ENCODE peak calls at places on chromosome 7, in ten cellular contexts. L, P, Z, S, F, T, Q, M, A and N are unnamed samples.
A peak's percentile ranks its signal among the peaks of the same experiment; 100 is the strongest.

GRCh38 chr7:42189535-42189934 is 47.5 kb downstream of the GLI3 start:
- DNase-seq in P (no peak), Q (no peak), Z (no peak), L (peak; percentile 44), M (no peak), A (no peak), F (no peak), T (no peak), S (no peak), N (no peak)

GRCh38 chr7:118777308-118777707 is 552.8 kb downstream of the ANKRD7 start:
- DNase-seq in Q (no peak), L (no peak), S (no peak), Z (no peak), P (no peak), T (no peak), F (no peak), M (no peak), A (no peak), N (no peak)

GRCh38 chr7:79398145-79398749 is 55.2 kb downstream of the MAGI2 start:
- DNase-seq in T (no peak), L (no peak), F (no peak), Z (no peak), Q (no peak), A (no peak), S (no peak), M (no peak), P (no peak), N (no peak)

GRCh38 chr7:45576249-45576929 is 2.2 kb downstream of the ADCY1 start:
- DNase-seq in M (no peak), T (no peak), P (no peak), A (no peak), F (no peak), S (no peak), L (peak; percentile 37), Q (no peak), Z (no peak), N (no peak)

GRCh38 chr7:83546586-83546985 is 102.4 kb downstream of the SEMA3E start:
- DNase-seq in Z (no peak), F (no peak), P (no peak), M (no peak), L (peak; percentile 4), A (no peak), S (no peak), Q (no peak), T (no peak), N (no peak)

GRCh38 chr7:114889646-114890285 is 32.1 kb upstream of the MDFIC start:
- DNase-seq in Z (no peak), P (peak; percentile 89), Q (peak; percentile 95), T (no peak), M (no peak), L (peak; percentile 94), S (no peak), A (no peak), F (no peak), N (no peak)

GRCh38 chr7:24786941-24787340 is 29.7 kb upstream of the GSDME start:
- DNase-seq in Q (peak; percentile 62), Z (no peak), A (peak; percentile 43), F (no peak), S (no peak), P (peak; percentile 81), T (peak; percentile 97), L (peak; percentile 77), M (no peak), N (no peak)

GRCh38 chr7:17772581-17773288 is 167.6 kb downstream of the SNX13 start:
- DNase-seq in P (no peak), Z (no peak), F (no peak), S (no peak), M (peak; percentile 6), T (no peak), Q (no peak), L (peak; percentile 11), A (no peak), N (no peak)

GRCh38 chr7:142854505-142855400 is at the start of gene EPHB6:
- DNase-seq in Z (peak; percentile 79), M (peak; percentile 43), S (peak; percentile 88), L (peak; percentile 75), F (peak; percentile 26), Q (no peak), T (no peak), P (no peak), A (peak; percentile 79), N (peak; percentile 86)

GRCh38 chr7:132161231-132161915 is 414.9 kb downstream of the PLXNA4 start:
- DNase-seq in Q (no peak), A (peak; percentile 4), S (peak; percentile 64), M (no peak), P (no peak), L (peak; percentile 44), Z (no peak), F (no peak), T (no peak), N (no peak)

GRCh38 chr7:142833174-142834027 is 21.5 kb upstream of the EPHB6 start:
- DNase-seq in F (no peak), T (no peak), Z (no peak), S (no peak), A (no peak), L (no peak), Q (no peak), M (no peak), P (no peak), N (no peak)

DNA sequence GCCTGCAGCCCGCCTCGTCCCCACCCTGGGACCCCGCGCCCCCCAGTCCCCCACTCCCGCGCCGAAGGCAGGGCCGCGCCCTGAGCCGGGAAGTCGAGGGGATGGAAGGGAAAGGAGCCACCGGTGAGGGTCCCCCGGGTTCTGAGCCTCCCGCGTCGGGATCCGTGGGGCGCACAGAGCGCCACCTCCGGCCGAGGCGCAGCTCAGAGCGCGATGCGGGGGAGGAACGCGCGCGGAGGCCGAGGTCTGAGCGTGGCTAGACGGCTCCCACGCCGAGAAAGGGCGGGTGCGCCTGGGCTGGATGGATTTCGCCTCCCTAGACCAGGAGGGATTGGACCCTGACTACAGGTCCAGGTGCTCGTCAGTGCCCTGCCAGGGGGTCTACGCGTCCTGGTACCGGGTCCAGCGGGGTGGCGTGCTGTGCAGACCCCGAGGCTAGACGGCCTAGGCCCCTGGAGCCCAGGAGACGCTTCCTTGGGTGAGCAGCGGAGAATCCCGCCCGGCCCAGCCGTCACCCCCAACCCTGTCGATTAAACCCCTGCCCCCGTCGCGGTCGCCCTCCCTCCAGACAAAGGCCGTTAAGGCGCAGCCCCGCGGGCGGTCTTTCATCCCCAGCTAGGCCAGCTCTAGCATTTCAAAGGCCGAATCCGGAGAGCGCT is 986 bp upstream of the PDGFA start:
- DNase-seq in Q (no peak), Z (no peak), L (peak; percentile 34), T (no peak), A (no peak), S (no peak), M (no peak), P (no peak), F (no peak), N (no peak)
- TF ChIP-seq CTCF in Q (no peak), Z (no peak), L (no peak), T (no peak), A (no peak), S (no peak), M (peak; percentile 24), P (no peak), F (no peak), N (no peak)

GRCh38 chr7:128032605-128033235 is 1.5 kb upstream of the LRRC4 start:
- DNase-seq in P (no peak), T (no peak), A (no peak), S (no peak), M (no peak), Z (no peak), F (no peak), L (no peak), Q (no peak), N (no peak)

GRCh38 chr7:128029405-128029995 is 1.7 kb downstream of the LRRC4 start:
- DNase-seq in P (no peak), Q (no peak), Z (no peak), A (no peak), L (no peak), F (no peak), T (no peak), S (no peak), M (no peak), N (no peak)

GRCh38 chr7:128030263-128030998 is 806 bp downstream of the LRRC4 start:
- DNase-seq in F (no peak), T (no peak), Q (no peak), Z (no peak), A (no peak), L (no peak), M (no peak), P (no peak), S (no peak), N (no peak)

GRCh38 chr7:128031901-128032604 is 816 bp upstream of the LRRC4 start:
- DNase-seq in S (peak; percentile 52), A (no peak), Z (no peak), T (peak; percentile 62), F (peak; percentile 14), L (peak; percentile 86), M (peak; percentile 47), Q (peak; percentile 56), P (peak; percentile 77), N (no peak)

GRCh38 chr7:128030999-128031681 is at the start of gene LRRC4:
- DNase-seq in Q (no peak), Z (peak; percentile 61), M (peak; percentile 60), A (peak; percentile 26), T (no peak), S (peak; percentile 52), L (no peak), F (no peak), P (no peak), N (no peak)
- TF ChIP-seq CTCF in Q (no peak), Z (no peak), M (no peak), A (no peak), T (no peak), S (no peak), L (no peak), F (no peak), P (peak; percentile 28), N (peak; percentile 28)

DNA sequence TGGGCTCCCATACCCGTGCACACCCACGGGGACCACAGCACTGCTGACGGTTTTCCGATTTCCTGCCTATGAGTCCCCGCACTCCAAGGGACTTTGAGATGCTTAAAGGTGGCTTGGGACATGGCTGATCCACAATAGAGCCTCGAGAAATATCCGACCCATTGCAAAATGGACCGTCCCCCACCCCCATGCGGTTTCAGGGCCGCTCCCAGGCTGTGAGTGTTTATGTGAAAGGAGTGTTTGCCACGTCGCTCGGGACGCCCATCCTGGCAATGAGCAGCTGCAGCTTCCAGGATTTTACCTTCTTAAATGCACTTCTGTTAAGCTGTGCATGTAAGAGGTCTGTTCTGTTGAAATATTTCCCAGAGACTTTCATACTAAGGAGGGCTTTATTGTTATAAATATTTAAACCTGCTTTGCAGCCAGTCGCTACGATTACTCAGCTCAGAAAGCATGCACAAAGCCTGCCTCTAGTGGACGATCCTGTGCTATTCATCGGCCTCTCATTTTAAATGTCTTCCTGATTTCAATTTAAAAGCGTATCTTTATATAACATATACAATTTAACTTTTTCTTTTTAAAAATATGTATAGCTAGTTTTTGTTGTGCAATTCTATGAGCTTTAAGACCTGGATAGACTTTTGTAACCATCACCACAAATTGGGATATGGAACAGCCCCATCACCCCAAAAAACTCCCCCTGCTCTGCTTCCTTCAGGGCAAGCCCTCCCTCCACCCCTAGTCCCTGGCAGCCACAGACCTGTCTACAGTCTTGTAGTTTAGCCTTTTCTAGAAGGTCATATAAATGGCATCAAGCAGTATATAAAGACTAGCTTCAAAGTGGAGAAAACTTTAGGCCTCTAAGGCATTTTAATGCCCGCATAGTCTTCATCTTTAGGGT is 418.3 kb downstream of the PAXIP1 start:
- DNase-seq in P (no peak), T (no peak), L (no peak), M (no peak), A (no peak), Q (no peak), Z (no peak), F (no peak), S (no peak), N (no peak)
- TF ChIP-seq CTCF in P (no peak), T (no peak), L (no peak), M (peak; percentile 1), A (no peak), Q (peak; percentile 11), Z (no peak), F (no peak), S (no peak), N (no peak)

GRCh38 chr7:151137841-151138540 is 29.5 kb downstream of the GBX1 start:
- DNase-seq in A (no peak), S (peak; percentile 28), Q (no peak), Z (no peak), M (no peak), F (no peak), L (no peak), P (no peak), T (peak; percentile 39), N (no peak)
- TF ChIP-seq CTCF in A (no peak), S (no peak), Q (no peak), Z (no peak), M (no peak), F (no peak), L (no peak), P (no peak), T (no peak), N (no peak)